ENCODE peak calls at places on chromosomes 1 and 21, in seven cellular contexts. U, P, J, W, H, S and X are unnamed samples.
A peak's percentile ranks its signal among the peaks of the same experiment; 100 is the strongest.

GRCh38 chr1:119482517-119483425 is 24.2 kb upstream of the HSD3B1 start:
- DNase-seq in P (no peak), W (no peak), J (no peak), S (no peak), H (no peak), U (no peak), X (no peak)

GRCh38 chr1:56508523-56508983 is 70.8 kb downstream of the PLPP3 start:
- DNase-seq in H (peak; percentile 68), P (peak; percentile 85), W (peak; percentile 67), S (peak; percentile 53), J (no peak), U (peak; percentile 64), X (peak; percentile 79)

GRCh38 chr1:65334081-65334480 is 24.7 kb downstream of the DNAJC6 start:
- DNase-seq in U (no peak), J (no peak), S (no peak), W (no peak), H (no peak), P (no peak), X (no peak)

GRCh38 chr1:53121319-53122172 is 20.9 kb downstream of the SLC1A7 start:
- DNase-seq in U (peak; percentile 73), J (no peak), P (peak; percentile 85), W (peak; percentile 61), H (no peak), S (peak; percentile 70), X (no peak)

GRCh38 chr1:100452641-100453040 is 85.3 kb upstream of the GPR88 start:
- DNase-seq in S (no peak), J (no peak), U (no peak), P (no peak), H (no peak), W (no peak), X (peak; percentile 59)

GRCh38 chr1:25692560-25692959 is 76.0 kb downstream of the MAN1C1 start:
- DNase-seq in J (peak; percentile 34), W (no peak), H (no peak), S (no peak), U (no peak), P (no peak), X (no peak)

GRCh38 chr1:242770366-242770765 is 245.9 kb upstream of the PLD5 start:
- DNase-seq in U (no peak), P (no peak), J (no peak), W (peak; percentile 4), S (no peak), H (no peak), X (peak; percentile 20)

GRCh38 chr1:214846971-214847810 is 235.3 kb upstream of the KCNK2 start:
- DNase-seq in P (no peak), S (peak; percentile 82), W (no peak), U (no peak), J (no peak), H (no peak), X (no peak)

GRCh38 chr1:156025873-156026272 is 5.1 kb upstream of the SSR2 start:
- DNase-seq in H (no peak), U (peak; percentile 50), S (no peak), P (peak; percentile 33), J (peak; percentile 20), W (peak; percentile 35), X (peak; percentile 30)

GRCh38 chr1:87219626-87220025 is 109.1 kb upstream of the LMO4 start:
- DNase-seq in H (no peak), J (no peak), W (peak; percentile 41), S (no peak), U (peak; percentile 67), P (no peak), X (peak; percentile 69)

GRCh38 chr1:62693123-62693522 is 4.9 kb upstream of the DOCK7 start:
- DNase-seq in S (no peak), W (no peak), J (no peak), P (no peak), U (no peak), H (no peak), X (no peak)

GRCh38 chr21:33300701-33301631 is 23.8 kb upstream of the IFNAR1 start:
- DNase-seq in P (peak; percentile 47), W (no peak), J (no peak), H (no peak), U (peak; percentile 36), S (no peak), X (no peak)

GRCh38 chr1:94873520-94874351 is 53.2 kb downstream of the CNN3 start:
- DNase-seq in J (no peak), S (peak; percentile 68), W (peak; percentile 41), P (peak; percentile 62), U (no peak), H (no peak), X (peak; percentile 20)

GRCh38 chr21:15820857-15821256 is 91.1 kb downstream of the USP25 start:
- DNase-seq in S (peak; percentile 4), W (no peak), U (no peak), P (no peak), J (no peak), H (no peak), X (no peak)

GRCh38 chr1:82921759-82922158 is 1077.2 kb downstream of the TTLL7 start:
- DNase-seq in S (no peak), U (no peak), W (no peak), J (no peak), P (no peak), H (no peak), X (no peak)

GRCh38 chr1:22210636-22211035 is 67.7 kb upstream of the WNT4 start:
- DNase-seq in W (no peak), H (no peak), P (no peak), S (no peak), J (no peak), U (no peak), X (no peak)

GRCh38 chr1:91700332-91700731 is 185.6 kb downstream of the TGFBR3 start:
- DNase-seq in W (peak; percentile 86), H (no peak), S (peak; percentile 88), P (no peak), U (peak; percentile 34), J (no peak), X (peak; percentile 15)

GRCh38 chr1:211521102-211521815 is 29.3 kb upstream of the RD3 start:
- DNase-seq in P (no peak), H (no peak), W (no peak), J (no peak), U (no peak), S (no peak), X (no peak)

GRCh38 chr1:240808381-240808780 is 196.4 kb upstream of the GREM2 start:
- DNase-seq in W (no peak), P (no peak), J (no peak), U (no peak), H (no peak), S (no peak), X (no peak)

GRCh38 chr1:222815367-222815765 is 527 bp downstream of the DISP1 start:
- DNase-seq in S (no peak), W (peak; percentile 51), P (no peak), J (peak; percentile 42), H (no peak), U (no peak), X (peak; percentile 36)

GRCh38 chr1:107548276-107548675 is 407.4 kb downstream of the NTNG1 start:
- DNase-seq in S (no peak), H (no peak), W (no peak), U (no peak), P (no peak), J (no peak), X (no peak)

GRCh38 chr1:30783244-30783915 is 25.8 kb upstream of the LAPTM5 start:
- DNase-seq in W (no peak), U (no peak), P (peak; percentile 72), S (no peak), J (no peak), H (no peak), X (no peak)

GRCh38 chr1:5720484-5720883 is 271.7 kb downstream of the NPHP4 start:
- DNase-seq in H (no peak), W (no peak), U (no peak), S (no peak), J (no peak), P (peak; percentile 44), X (peak; percentile 23)

GRCh38 chr1:29478879-29479278 is 242.6 kb downstream of the PTPRU start:
- DNase-seq in S (no peak), H (no peak), P (no peak), U (no peak), J (no peak), W (no peak), X (no peak)

GRCh38 chr1:33902486-33903209 is 38.8 kb downstream of the HMGB4 start:
- DNase-seq in U (no peak), H (no peak), S (peak; percentile 55), W (no peak), P (no peak), J (no peak), X (no peak)

GRCh38 chr1:75257424-75257823 is 123.2 kb downstream of the LHX8 start:
- DNase-seq in H (no peak), U (no peak), W (no peak), P (no peak), J (no peak), S (no peak), X (no peak)

GRCh38 chr1:41240806-41241747 is 1.0 kb downstream of the SCMH1 start:
- DNase-seq in P (peak; percentile 64), W (peak; percentile 30), U (peak; percentile 49), J (peak; percentile 31), H (peak; percentile 22), S (peak; percentile 55), X (no peak)

GRCh38 chr1:8116892-8117262 is 90.8 kb upstream of the ERRFI1 start:
- DNase-seq in U (peak; percentile 93), H (peak; percentile 61), W (peak; percentile 93), P (peak; percentile 81), J (no peak), S (peak; percentile 80), X (no peak)

GRCh38 chr1:159900086-159900680 is at the start of gene CFAP45:
- DNase-seq in P (peak; percentile 85), J (no peak), W (peak; percentile 66), H (peak; percentile 59), U (peak; percentile 89), S (peak; percentile 61), X (peak; percentile 91)
- H3K4me3 ChIP-seq in P (no peak within 1 kb of the TSS), J (no peak within 1 kb of the TSS), W (no peak within 1 kb of the TSS), H (no peak within 1 kb of the TSS), U (no peak within 1 kb of the TSS), S (no peak within 1 kb of the TSS), X (peak within 1 kb of the TSS; percentile 6)

GRCh38 chr1:32178380-32179192 is 889 bp upstream of the TXLNA start:
- DNase-seq in P (no peak), H (no peak), J (no peak), W (no peak), U (no peak), S (no peak), X (peak; percentile 6)
- H3K4me3 ChIP-seq in P (peak overlapping the region; percentile 67), H (no peak overlapping the region), J (peak overlapping the region; percentile 85), W (peak overlapping the region; percentile 48), U (no peak overlapping the region), S (peak overlapping the region; percentile 80), X (no peak overlapping the region)

GRCh38 chr1:110136911-110137310 is 13.4 kb upstream of the SLC6A17 start:
- DNase-seq in J (peak; percentile 11), S (no peak), P (peak; percentile 49), W (no peak), H (no peak), U (no peak), X (no peak)
- H3K4me3 ChIP-seq in J (no peak overlapping the region), S (no peak overlapping the region), P (no peak overlapping the region), W (no peak overlapping the region), H (no peak overlapping the region), U (no peak overlapping the region), X (no peak overlapping the region)

DNA sequence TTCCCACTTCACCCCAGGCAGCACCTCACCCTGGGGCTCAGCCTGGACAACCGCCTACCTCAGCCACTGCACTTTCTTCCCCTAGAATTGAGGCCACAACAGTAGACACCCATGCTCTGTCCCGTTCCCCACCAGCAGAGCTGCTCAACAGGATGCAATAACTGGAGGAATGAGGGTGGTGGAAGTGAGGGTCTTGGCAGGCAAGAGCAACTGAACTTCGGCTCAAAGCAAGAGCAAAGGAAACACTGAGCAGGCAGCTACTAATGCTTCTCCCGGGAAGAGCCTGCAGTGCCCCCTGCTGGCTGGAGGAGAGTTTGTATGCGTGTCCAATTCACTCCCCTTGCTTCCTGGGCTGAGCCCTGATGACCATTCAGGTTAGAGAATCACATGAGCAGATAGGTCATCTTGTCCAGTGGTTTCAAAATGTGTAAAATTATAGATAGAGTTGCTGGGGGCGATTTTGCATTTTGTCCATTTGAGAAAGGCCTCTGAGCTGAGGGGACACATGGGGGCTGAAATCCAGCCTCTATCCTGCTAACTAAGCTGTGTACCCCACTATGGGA is 13.9 kb downstream of the NT5C1A start:
- DNase-seq in J (peak; percentile 63), P (peak; percentile 76), U (peak; percentile 82), W (peak; percentile 75), H (no peak), S (peak; percentile 56), X (peak; percentile 50)
- H3K4me3 ChIP-seq in J (no peak overlapping the region), P (no peak overlapping the region), U (no peak overlapping the region), W (no peak overlapping the region), H (no peak overlapping the region), S (no peak overlapping the region), X (no peak overlapping the region)